ENCODE peak calls at places on chromosomes 4 and X, in seven cellular contexts. C is epithelial cell of esophagus; G is amygdala; D is activated effector memory CD4-positive, alpha-beta T cell treated with anti-CD3 and anti-CD28 coated beads, Interleukin-2, amount 50 U/mL, for 16 hours; O is posterior cingulate gyrus; N is hepatic stellate cell; U is T follicular helper cell. V is an unnamed sample.

GRCh38 chr4:14908635-14909034 is 93.6 kb upstream of the CPEB2 start:
- DNase-seq in C (peak; percentile 83), G (no peak), D (no peak), O (no peak), N (no peak), U (no peak), V (no peak)

GRCh38 chr4:184540307-184540706 is 66.0 kb upstream of the IRF2 start:
- DNase-seq in C (no peak), G (no peak), D (no peak), O (no peak), N (no peak), U (no peak), V (no peak)

GRCh38 chr4:32112891-32113290 is 1392.7 kb downstream of the PCDH7 start:
- DNase-seq in C (peak; percentile 88), G (no peak), D (no peak), O (no peak), N (no peak), U (no peak), V (no peak)

GRCh38 chrX:11100281-11101035 is 10.7 kb upstream of the HCCS start:
- DNase-seq in C (peak; percentile 75), G (peak; percentile 2), D (no peak), O (no peak), N (peak; percentile 52), U (no peak), V (peak; percentile 59)

GRCh38 chr4:184100297-184100885 is 117.3 kb downstream of the ENPP6 start:
- DNase-seq in C (peak; percentile 33), G (peak; percentile 31), D (peak; percentile 78), O (no peak), N (peak; percentile 53), U (no peak), V (no peak)

GRCh38 chr4:71126719-71127118 is 133.3 kb downstream of the DCK start:
- DNase-seq in C (peak; percentile 85), G (no peak), D (no peak), O (no peak), N (peak; percentile 64), U (no peak), V (peak; percentile 69)

GRCh38 chrX:17187301-17187836 is 187.6 kb upstream of the NHS start:
- DNase-seq in C (no peak), G (no peak), D (no peak), O (no peak), N (no peak), U (no peak), V (no peak)

GRCh38 chr4:77152421-77152820 is 4.6 kb upstream of the CCNG2 start:
- DNase-seq in C (peak; percentile 82), G (no peak), D (no peak), O (no peak), N (no peak), U (no peak), V (no peak)

GRCh38 chr4:84638092-84638491 is 55.2 kb downstream of the CDS1 start:
- DNase-seq in C (no peak), G (no peak), D (no peak), O (no peak), N (no peak), U (no peak), V (no peak)

GRCh38 chrX:130213376-130213775 is 41.6 kb downstream of the RAB33A start:
- DNase-seq in C (no peak), G (no peak), D (no peak), O (no peak), N (no peak), U (no peak), V (no peak)

GRCh38 chr4:7206856-7207567 is 14.7 kb downstream of the SORCS2 start:
- DNase-seq in C (no peak), G (peak; percentile 50), D (no peak), O (peak; percentile 62), N (peak; percentile 94), U (no peak), V (peak; percentile 94)

GRCh38 chr4:25633541-25633940 is 22.1 kb upstream of the SLC34A2 start:
- DNase-seq in C (no peak), G (no peak), D (no peak), O (no peak), N (no peak), U (no peak), V (no peak)

GRCh38 chr4:98930311-98930865 is 1.5 kb upstream of the EIF4E start:
- DNase-seq in C (peak; percentile 60), G (no peak), D (no peak), O (no peak), N (no peak), U (no peak), V (no peak)

GRCh38 chr4:184062769-184063168 is 154.9 kb downstream of the ENPP6 start:
- DNase-seq in C (no peak), G (no peak), D (no peak), O (no peak), N (no peak), U (no peak), V (no peak)

GRCh38 chrX:102784550-102784949 is 64.0 kb downstream of the GPRASP3 start:
- DNase-seq in C (no peak), G (no peak), D (no peak), O (no peak), N (no peak), U (no peak), V (no peak)

GRCh38 chr4:85759392-85759791 is 284.4 kb downstream of the ARHGAP24 start:
- DNase-seq in C (no peak), G (no peak), D (no peak), O (no peak), N (no peak), U (no peak), V (no peak)

GRCh38 chr4:98374643-98375042 is 113.5 kb downstream of the RAP1GDS1 start:
- DNase-seq in C (no peak), G (no peak), D (no peak), O (no peak), N (no peak), U (no peak), V (peak; percentile 5)

GRCh38 chr4:65943076-65943475 is 272.8 kb upstream of the EPHA5 start:
- DNase-seq in C (peak; percentile 52), G (no peak), D (no peak), O (no peak), N (no peak), U (no peak), V (no peak)

GRCh38 chr4:172675232-172675631 is 493.4 kb upstream of the GALNT7 start:
- DNase-seq in C (no peak), G (no peak), D (no peak), O (no peak), N (no peak), U (no peak), V (no peak)

GRCh38 chrX:37726346-37726745 is 40.8 kb downstream of the XK start:
- DNase-seq in C (no peak), G (no peak), D (no peak), O (no peak), N (no peak), U (no peak), V (no peak)

GRCh38 chrX:46317158-46317557 is 228.1 kb downstream of the ZNF674 start:
- DNase-seq in C (peak; percentile 58), G (no peak), D (no peak), O (no peak), N (no peak), U (no peak), V (no peak)

GRCh38 chr4:89137695-89138094 is 26.4 kb downstream of the TIGD2 start:
- DNase-seq in C (no peak), G (no peak), D (no peak), O (no peak), N (no peak), U (no peak), V (no peak)

GRCh38 chr4:88144866-88145300 is 13.6 kb downstream of the ABCG2 start:
- DNase-seq in C (peak; percentile 90), G (no peak), D (no peak), O (no peak), N (no peak), U (no peak), V (no peak)

GRCh38 chrX:11887175-11887574 is 129.1 kb downstream of the MSL3 start:
- DNase-seq in C (peak; percentile 14), G (no peak), D (no peak), O (no peak), N (no peak), U (no peak), V (no peak)

GRCh38 chrX:111352424-111352823 is 59.6 kb downstream of the DCX start:
- DNase-seq in C (peak; percentile 52), G (no peak), D (no peak), O (no peak), N (no peak), U (no peak), V (peak; percentile 5)

GRCh38 chr4:31041385-31041784 is 321.2 kb downstream of the PCDH7 start:
- DNase-seq in C (no peak), G (no peak), D (no peak), O (no peak), N (no peak), U (no peak), V (no peak)

GRCh38 chr4:129550281-129550785 is 454.4 kb downstream of the C4orf33 start:
- DNase-seq in C (no peak), G (no peak), D (no peak), O (no peak), N (no peak), U (no peak), V (no peak)

GRCh38 chrX:55210931-55211677 is 9.0 kb upstream of the PAGE5 start:
- DNase-seq in C (no peak), G (no peak), D (no peak), O (no peak), N (no peak), U (no peak), V (no peak)

GRCh38 chr4:164904941-164905340 is 28.0 kb downstream of the APELA start:
- DNase-seq in C (no peak), G (no peak), D (no peak), O (no peak), N (no peak), U (no peak), V (no peak)

GRCh38 chrX:98956014-98956413 is 1454.1 kb downstream of the PCDH19 start:
- DNase-seq in C (no peak), G (no peak), D (no peak), O (no peak), N (no peak), U (no peak), V (no peak)

GRCh38 chr4:88514557-88515511 is 8.7 kb downstream of the PYURF start:
- DNase-seq in C (no peak), G (no peak), D (no peak), O (no peak), N (no peak), U (no peak), V (no peak)

GRCh38 chr4:98627883-98628282 is 30.5 kb downstream of the TSPAN5 start:
- DNase-seq in C (peak; percentile 54), G (no peak), D (no peak), O (no peak), N (no peak), U (no peak), V (peak; percentile 37)